ENCODE peak calls at places on chromosomes 12 and 14, in nine cellular contexts. Y is stomach, O is testis, E is IMR-90, L is sigmoid colon, W is A549, S is body of pancreas, C is GM12878, Z is HepG2. G is an unnamed sample.

GRCh38 chr12:54933381-54933780 is 51.2 kb downstream of the TESPA1 start:
- DNase-seq in L (no peak), Y (no peak), S (no peak), W (peak; percentile 12), Z (no peak), C (peak; percentile 2), O (no peak), E (peak; percentile 20), G (no peak)

GRCh38 chr12:3252416-3252815 is 175.2 kb downstream of the TSPAN9 start:
- DNase-seq in W (no peak), Z (no peak), L (peak; percentile 98), E (peak; percentile 74), O (peak; percentile 90), Y (peak; percentile 56), S (peak; percentile 58), C (no peak), G (peak; percentile 94)

GRCh38 chr12:122545855-122546254 is 18.8 kb downstream of the KNTC1 start:
- DNase-seq in C (no peak), Y (no peak), L (no peak), O (no peak), Z (no peak), E (no peak), S (no peak), W (no peak), G (no peak)

GRCh38 chr12:46659032-46659703 is 166.6 kb downstream of the SLC38A4 start:
- DNase-seq in L (no peak), C (no peak), W (no peak), O (no peak), E (peak; percentile 36), Z (no peak), Y (no peak), S (no peak), G (no peak)

GRCh38 chr12:57720606-57721595 is 17.6 kb downstream of the AGAP2 start:
- DNase-seq in E (no peak), S (no peak), Y (no peak), L (no peak), C (no peak), Z (no peak), W (no peak), O (no peak), G (no peak)

GRCh38 chr12:32334384-32334783 is 65.0 kb upstream of the FGD4 start:
- DNase-seq in L (no peak), E (no peak), Y (no peak), O (no peak), W (no peak), C (no peak), Z (no peak), S (no peak), G (no peak)

GRCh38 chr14:22977684-22978486 is 4.5 kb downstream of the AJUBA start:
- DNase-seq in O (peak; percentile 56), Y (peak; percentile 69), C (no peak), W (peak; percentile 88), S (peak; percentile 89), Z (peak; percentile 100), L (peak; percentile 78), E (peak; percentile 67), G (peak; percentile 51)

GRCh38 chr14:101110729-101111619 is 207.5 kb upstream of the RTL1 start:
- DNase-seq in Z (no peak), S (no peak), O (peak; percentile 9), E (no peak), C (no peak), W (peak; percentile 14), Y (peak; percentile 11), L (peak; percentile 45), G (peak; percentile 28)

GRCh38 chr14:67665886-67666285 is 8.5 kb downstream of the VTI1B start:
- DNase-seq in C (no peak), L (no peak), E (peak; percentile 75), S (no peak), Y (no peak), O (no peak), W (no peak), Z (no peak), G (no peak)

GRCh38 chr12:98180603-98181002 is 334.8 kb upstream of the TMPO start:
- DNase-seq in C (no peak), O (no peak), Y (no peak), Z (no peak), L (no peak), E (no peak), W (no peak), S (no peak), G (no peak)

GRCh38 chr12:98188649-98189048 is 326.7 kb upstream of the TMPO start:
- DNase-seq in E (no peak), C (no peak), S (no peak), O (no peak), W (no peak), Z (no peak), Y (no peak), L (no peak), G (no peak)

GRCh38 chr12:98182791-98183190 is 332.6 kb upstream of the TMPO start:
- DNase-seq in C (no peak), L (no peak), Z (no peak), O (peak; percentile 22), Y (no peak), E (no peak), S (no peak), W (no peak), G (no peak)

DNA sequence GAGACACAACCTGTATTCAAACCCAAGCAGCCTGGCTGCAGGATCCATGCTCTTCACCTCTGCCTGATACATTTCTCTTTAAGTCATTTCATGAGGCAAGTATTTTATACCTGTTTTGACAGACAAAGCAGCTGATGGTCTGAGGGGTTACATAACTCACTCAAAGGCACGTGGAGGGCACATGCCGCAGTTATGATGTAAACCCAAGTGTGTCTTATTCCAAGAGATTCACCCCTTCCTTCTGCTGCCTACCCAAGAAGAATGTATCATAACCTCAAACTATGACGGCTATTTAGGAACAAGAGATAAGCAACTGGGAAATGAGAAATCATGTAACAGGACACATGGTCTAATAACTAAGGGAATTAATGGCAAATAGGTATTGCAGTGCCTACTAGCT is 329.8 kb upstream of the TMPO start:
- DNase-seq in W (no peak), C (no peak), Y (no peak), E (peak; percentile 8), O (no peak), S (no peak), Z (no peak), L (no peak), G (no peak)
- TF ChIP-seq POLR2A in W (no peak), C (no peak), Y (no peak), E (no peak), O (no peak), S (no peak), Z (no peak), L (no peak), G (no peak)

DNA sequence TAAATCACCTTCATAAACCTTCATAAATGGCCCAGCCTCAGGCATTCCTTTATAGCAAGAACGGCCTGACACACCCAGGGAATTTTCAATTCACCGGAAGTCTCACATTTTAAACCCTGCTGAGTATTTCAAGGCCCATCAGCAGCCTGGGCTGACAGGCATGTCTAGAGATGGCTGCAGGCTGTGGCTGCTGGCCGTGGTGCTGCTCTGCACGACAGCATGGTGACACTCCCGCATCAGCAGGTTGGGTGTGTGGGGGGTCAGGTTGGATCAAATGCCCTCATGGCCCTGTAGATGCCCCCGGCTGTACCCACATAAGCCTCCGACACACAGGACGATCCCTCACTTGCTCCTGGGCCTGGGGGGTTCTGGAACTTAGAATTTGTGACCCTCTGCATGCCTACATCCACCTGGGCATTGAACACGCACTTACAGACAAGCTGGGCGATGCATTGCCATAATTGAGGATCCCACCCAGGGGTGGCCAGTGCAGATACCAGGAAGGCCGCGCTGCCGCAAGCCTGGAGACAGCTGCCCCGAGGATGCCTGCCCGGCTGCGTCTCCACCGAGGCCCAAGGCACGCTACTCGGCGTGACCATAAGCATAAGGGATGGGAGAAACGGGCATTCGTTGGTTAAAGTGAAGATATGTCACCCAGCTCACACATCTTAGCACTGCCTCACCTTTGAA is 124.3 kb downstream of the PIWIL1 start:
- DNase-seq in S (no peak), L (no peak), Z (no peak), W (no peak), C (no peak), Y (no peak), O (no peak), E (no peak), G (no peak)
- H3K4me1 ChIP-seq in S (no peaks in the 10 kb centered on the region), L (no peaks in the 10 kb centered on the region), Z (no peaks in the 10 kb centered on the region), W (no peaks in the 10 kb centered on the region), C (no peaks in the 10 kb centered on the region), Y (no peaks in the 10 kb centered on the region), O (no peaks in the 10 kb centered on the region), E (no peaks in the 10 kb centered on the region), G (no peaks in the 10 kb centered on the region)

GRCh38 chr12:51923506-51924365 is 16.4 kb downstream of the ACVRL1 start:
- DNase-seq in C (no peak), W (no peak), Y (peak; percentile 61), S (peak; percentile 39), Z (no peak), L (peak; percentile 79), E (no peak), O (peak; percentile 53), G (peak; percentile 38)

GRCh38 chr12:51926064-51926632 is 18.8 kb downstream of the ACVRL1 start:
- DNase-seq in Z (no peak), O (no peak), L (no peak), E (no peak), W (no peak), C (no peak), Y (no peak), S (no peak), G (no peak)

GRCh38 chr12:51925400-51926063 is 18.2 kb downstream of the ACVRL1 start:
- DNase-seq in S (no peak), C (no peak), L (no peak), E (no peak), W (no peak), Y (no peak), O (no peak), Z (no peak), G (no peak)

GRCh38 chr12:51922762-51923505 is 15.6 kb downstream of the ACVRL1 start:
- DNase-seq in S (peak; percentile 74), Z (no peak), O (peak; percentile 54), L (peak; percentile 84), W (peak; percentile 22), E (peak; percentile 79), Y (peak; percentile 55), C (peak; percentile 21), G (no peak)

DNA sequence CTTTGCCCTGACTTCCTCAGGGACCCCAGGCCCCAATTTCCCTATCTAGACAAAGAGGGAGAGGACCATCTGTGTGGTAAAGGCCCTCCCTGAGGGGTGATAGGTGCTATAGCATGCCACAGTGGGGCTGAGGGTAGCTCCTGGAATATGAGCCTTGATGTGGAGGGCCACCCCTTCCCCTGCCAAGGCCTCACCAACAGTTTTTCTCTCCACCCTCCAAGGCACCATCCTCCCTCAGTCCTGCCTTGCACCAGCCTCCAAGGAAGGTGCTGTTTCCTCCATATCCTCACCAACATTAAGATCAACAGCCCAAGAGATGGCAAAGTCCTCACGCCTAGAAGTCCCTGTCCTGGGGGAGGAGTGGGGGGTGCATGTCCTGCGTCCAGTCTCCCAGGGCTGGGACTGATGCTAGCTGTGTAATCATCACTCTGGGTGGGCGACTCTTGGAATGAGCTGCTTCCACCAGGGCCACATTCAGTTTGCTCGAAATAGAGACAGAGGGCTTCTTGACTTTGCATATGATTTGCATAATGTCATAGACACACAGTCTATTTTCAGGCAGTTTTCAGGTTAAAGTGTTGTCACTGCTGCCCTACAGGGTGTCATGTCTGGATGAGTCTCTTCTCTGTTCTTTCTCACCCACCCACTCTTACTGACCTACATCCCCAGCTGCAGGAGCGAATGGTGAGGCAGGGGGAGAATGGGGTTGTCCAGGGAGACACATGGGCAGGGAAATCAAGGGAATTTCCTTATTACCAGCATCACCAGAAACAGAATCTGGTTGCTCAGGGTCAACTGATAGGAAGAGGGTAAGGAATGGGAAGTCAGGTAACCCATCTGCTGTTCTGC is 17.5 kb downstream of the ACVRL1 start:
- DNase-seq in E (no peak), C (no peak), Z (no peak), Y (no peak), O (no peak), W (no peak), L (no peak), S (no peak), G (peak; percentile 12)
- TF ChIP-seq POLR2A in E (no peak), C (no peak), Z (no peak), Y (no peak), O (no peak), W (no peak), L (no peak), S (no peak), G (no peak)

GRCh38 chr14:52399104-52399503 is 85.0 kb downstream of the PTGER2 start:
- DNase-seq in E (no peak), O (no peak), L (no peak), S (no peak), Y (no peak), Z (no peak), W (no peak), C (no peak), G (no peak)
- H3K4me1 ChIP-seq in E (peaks cover 16% of the 10 kb centered on the region), O (no peaks in the 10 kb centered on the region), L (peaks cover 7% of the 10 kb centered on the region), S (peaks cover 5% of the 10 kb centered on the region), Y (no peaks in the 10 kb centered on the region), Z (peaks cover 5% of the 10 kb centered on the region), W (no peaks in the 10 kb centered on the region), C (no peaks in the 10 kb centered on the region), G (no peaks in the 10 kb centered on the region)

G was measured in ovary.